ENCODE peak calls at places on chromosomes 5 and 9, in four cellular contexts. J, X, G and Z are unnamed samples.

GRCh38 chr5:93162201-93162654 is 418.8 kb downstream of the NR2F1-AS1 start:
- DNase-seq in J (no peak), X (no peak), G (no peak), Z (no peak)

GRCh38 chr5:135071311-135071710 is 37.3 kb upstream of the PITX1 start:
- DNase-seq in J (no peak), X (no peak), G (no peak), Z (no peak)

GRCh38 chr5:7850241-7850532 is 746 bp downstream of the CFAP90 start:
- DNase-seq in J (no peak), X (no peak), G (no peak), Z (peak; percentile 58)

GRCh38 chr5:65624025-65624569 is at the start of gene TRIM23:
- DNase-seq in J (peak; percentile 87), X (peak; percentile 93), G (peak; percentile 93), Z (peak; percentile 97)

GRCh38 chr5:171776747-171777419 is 8.7 kb upstream of the SMIM23 start:
- DNase-seq in J (no peak), X (no peak), G (no peak), Z (no peak)

GRCh38 chr9:3875371-3876132 is 349.8 kb upstream of the RFX3 start:
- DNase-seq in J (no peak), X (no peak), G (no peak), Z (no peak)

GRCh38 chr5:123093279-123094226 is 4.5 kb downstream of the PRDM6 start:
- DNase-seq in J (no peak), X (no peak), G (no peak), Z (no peak)

GRCh38 chr5:65778126-65778525 is 56.1 kb downstream of the NLN start:
- DNase-seq in J (no peak), X (no peak), G (no peak), Z (no peak)

GRCh38 chr5:158017433-158017832 is 158.5 kb upstream of the CLINT1 start:
- DNase-seq in J (no peak), X (no peak), G (no peak), Z (no peak)

GRCh38 chr5:178126556-178126955 is 4.3 kb upstream of the RMND5B start:
- DNase-seq in J (no peak), X (no peak), G (no peak), Z (peak; percentile 6)

GRCh38 chr5:28557114-28557513 is 1518.7 kb upstream of the CDH9 start:
- DNase-seq in J (no peak), X (no peak), G (no peak), Z (no peak)

GRCh38 chr9:69815313-69815712 is 5.3 kb upstream of the CFAP95 start:
- DNase-seq in J (no peak), X (no peak), G (no peak), Z (no peak)

GRCh38 chr9:135639196-135639595 is at the start of gene GLT6D1:
- DNase-seq in J (no peak), X (no peak), G (no peak), Z (no peak)
- H3K9me3 ChIP-seq in J (no peaks in the 10 kb centered on the region), X (no peaks in the 10 kb centered on the region), G (peaks cover 2% of the 10 kb centered on the region), Z (no peaks in the 10 kb centered on the region)

GRCh38 chr5:141512390-141513020 is 23.6 kb downstream of the PCDHGC5 start:
- DNase-seq in J (peak; percentile 68), X (peak; percentile 80), G (peak; percentile 90), Z (peak; percentile 94)
- H3K4me1 ChIP-seq in J (peaks cover 75% of the 10 kb centered on the region), X (peaks cover 77% of the 10 kb centered on the region), G (peaks cover 23% of the 10 kb centered on the region), Z (peaks cover 21% of the 10 kb centered on the region)

GRCh38 chr5:88880196-88880595 is 2.8 kb downstream of the MEF2C start:
- DNase-seq in J (no peak), X (no peak), G (no peak), Z (no peak)
- H3K27ac ChIP-seq in J (peak overlapping the region; percentile 96), X (peak overlapping the region; percentile 93), G (peak overlapping the region; percentile 89), Z (no peak overlapping the region)

GRCh38 chr9:136199391-136200288 is 5.3 kb downstream of the LHX3 start:
- DNase-seq in J (no peak), X (no peak), G (no peak), Z (no peak)
- H3K9me3 ChIP-seq in J (no peaks in the 10 kb centered on the region), X (no peaks in the 10 kb centered on the region), G (no peaks in the 10 kb centered on the region), Z (no peaks in the 10 kb centered on the region)

GRCh38 chr9:93094294-93095204 is 1.5 kb upstream of the CARD19 start:
- DNase-seq in J (no peak), X (peak; percentile 70), G (peak; percentile 63), Z (peak; percentile 84)
- H3K4me1 ChIP-seq in J (peaks cover 32% of the 10 kb centered on the region), X (peaks cover 60% of the 10 kb centered on the region), G (peaks cover 28% of the 10 kb centered on the region), Z (peaks cover 8% of the 10 kb centered on the region)

GRCh38 chr9:122053546-122053945 is 39.6 kb downstream of the TTLL11 start:
- DNase-seq in J (no peak), X (no peak), G (peak; percentile 11), Z (no peak)
- H3K27ac ChIP-seq in J (no peak overlapping the region), X (no peak overlapping the region), G (no peak overlapping the region), Z (no peak overlapping the region)

GRCh38 chr9:114157516-114158176 is 2.3 kb downstream of the COL27A1 start:
- DNase-seq in J (no peak), X (no peak), G (no peak), Z (peak; percentile 24)
- H3K9me3 ChIP-seq in J (no peaks in the 10 kb centered on the region), X (no peaks in the 10 kb centered on the region), G (no peaks in the 10 kb centered on the region), Z (no peaks in the 10 kb centered on the region)